ENCODE peak calls at places on chromosomes 12 and 14, in five cellular contexts. D is AG10803, C is PC-3, L is GM06990, Z is SK-N-SH. S is an unnamed sample.

GRCh38 chr12:74431821-74432220 is 105.8 kb upstream of the ATXN7L3B start:
- DNase-seq in D (no peak), C (no peak), L (no peak), Z (no peak), S (no peak)

GRCh38 chr12:29566441-29566840 is 69.0 kb upstream of the OVCH1 start:
- DNase-seq in L (no peak), Z (no peak), C (peak), D (no peak), S (no peak)

GRCh38 chr12:80946591-80946990 is 8.9 kb upstream of the LIN7A start:
- DNase-seq in L (no peak), Z (no peak), C (peak), D (peak), S (no peak)

GRCh38 chr12:57744194-57744776 is 554 bp upstream of the TSPAN31 start:
- DNase-seq in Z (peak), D (peak), L (no peak), C (no peak), S (peak)

GRCh38 chr12:4159851-4160250 is 113.7 kb upstream of the CCND2 start:
- DNase-seq in D (no peak), Z (no peak), L (no peak), C (no peak), S (no peak)

GRCh38 chr14:90248594-90248993 is 7.8 kb upstream of the PSMC1 start:
- DNase-seq in C (no peak), Z (no peak), D (no peak), L (no peak), S (no peak)

GRCh38 chr12:5438671-5439200 is 6.8 kb downstream of the NTF3 start:
- DNase-seq in L (no peak), D (peak), Z (no peak), C (no peak), S (no peak)

GRCh38 chr12:12133259-12133658 is 62.5 kb downstream of the BCL2L14 start:
- DNase-seq in L (no peak), D (no peak), Z (no peak), C (no peak), S (no peak)

GRCh38 chr12:109358154-109358869 is 10.6 kb downstream of the MYO1H start:
- DNase-seq in D (no peak), Z (peak), C (no peak), L (peak), S (no peak)

GRCh38 chr12:122886851-122887816 is 8.8 kb downstream of the VPS37B start:
- DNase-seq in Z (no peak), C (peak), L (peak), D (no peak), S (no peak)

GRCh38 chr12:27338473-27338872 is 5.8 kb downstream of the BMAL2 start:
- DNase-seq in L (no peak), C (no peak), D (no peak), Z (no peak), S (no peak)

GRCh38 chr14:68947802-68948201 is 31.3 kb downstream of the ACTN1 start:
- DNase-seq in L (no peak), Z (no peak), C (no peak), D (peak), S (no peak)

GRCh38 chr14:61074852-61075251 is 93.8 kb downstream of the SLC38A6 start:
- DNase-seq in C (no peak), D (no peak), Z (no peak), L (no peak), S (no peak)

GRCh38 chr12:88298761-88299242 is 156.7 kb downstream of the TMTC3 start:
- DNase-seq in C (peak), L (peak), D (peak), Z (no peak), S (no peak)

GRCh38 chr12:28558232-28558631 is 368.0 kb downstream of the CCDC91 start:
- DNase-seq in D (no peak), Z (no peak), C (no peak), L (no peak), S (no peak)

GRCh38 chr12:96177013-96177412 is 17.2 kb upstream of the ELK3 start:
- DNase-seq in D (peak), C (peak), Z (no peak), L (peak), S (no peak)

GRCh38 chr14:33938131-33938949 is 12.5 kb downstream of the EGLN3 start:
- DNase-seq in Z (peak), D (peak), C (peak), L (no peak), S (no peak)

GRCh38 chr12:109927622-109928021 is 27.5 kb downstream of the TCHP start:
- DNase-seq in D (peak), L (no peak), Z (peak), C (peak), S (no peak)

GRCh38 chr12:37546206-37546605 is 770.4 kb upstream of the ALG10B start:
- DNase-seq in D (no peak), C (no peak), Z (no peak), L (no peak), S (no peak)

GRCh38 chr14:70822706-70823185 is 13.4 kb upstream of the MAP3K9 start:
- DNase-seq in L (no peak), D (peak), Z (peak), C (no peak), S (no peak)

GRCh38 chr14:77707355-77707723 is 484 bp downstream of the ALKBH1 start:
- DNase-seq in D (peak), L (no peak), Z (peak), C (peak), S (no peak)

GRCh38 chr12:54039417-54040147 is 6.7 kb downstream of the HOXC5 start:
- DNase-seq in L (no peak), D (no peak), Z (no peak), C (no peak), S (no peak)

GRCh38 chr12:86376052-86376451 is 119.9 kb upstream of the MGAT4C start:
- DNase-seq in D (no peak), C (no peak), L (no peak), Z (peak), S (no peak)

GRCh38 chr12:84986586-84986985 is 49.5 kb downstream of the TSPAN19 start:
- DNase-seq in Z (no peak), C (no peak), L (no peak), D (peak), S (no peak)

GRCh38 chr12:119308743-119309456 is 25.6 kb upstream of the CCDC60 start:
- DNase-seq in D (no peak), Z (no peak), L (no peak), C (no peak), S (no peak)

GRCh38 chr14:40618225-40618898 is 988.3 kb upstream of the LRFN5 start:
- DNase-seq in Z (no peak), C (no peak), L (no peak), D (no peak), S (no peak)

GRCh38 chr14:72751276-72752033 is 142.4 kb downstream of the DPF3 start:
- DNase-seq in Z (no peak), L (no peak), C (no peak), D (peak), S (no peak)

GRCh38 chr12:107374136-107374535 is 280.8 kb upstream of the CRY1 start:
- DNase-seq in Z (no peak), C (no peak), L (no peak), D (no peak), S (no peak)

GRCh38 chr12:57119294-57119693 is 8.1 kb upstream of the STAT6 start:
- DNase-seq in L (no peak), Z (no peak), D (no peak), C (no peak), S (no peak)

GRCh38 chr12:105275997-105276760 is 40.2 kb upstream of the APPL2 start:
- DNase-seq in Z (no peak), C (peak), D (no peak), L (no peak), S (no peak)

GRCh38 chr12:105279460-105280056 is 43.6 kb upstream of the APPL2 start:
- DNase-seq in D (no peak), C (no peak), Z (peak), L (peak), S (no peak)

GRCh38 chr12:105281694-105282049 is 45.7 kb upstream of the APPL2 start:
- DNase-seq in Z (no peak), L (no peak), D (no peak), C (peak), S (no peak)

GRCh38 chr12:105280966-105281693 is 45.2 kb upstream of the APPL2 start:
- DNase-seq in C (peak), D (no peak), Z (no peak), L (no peak), S (no peak)

DNA sequence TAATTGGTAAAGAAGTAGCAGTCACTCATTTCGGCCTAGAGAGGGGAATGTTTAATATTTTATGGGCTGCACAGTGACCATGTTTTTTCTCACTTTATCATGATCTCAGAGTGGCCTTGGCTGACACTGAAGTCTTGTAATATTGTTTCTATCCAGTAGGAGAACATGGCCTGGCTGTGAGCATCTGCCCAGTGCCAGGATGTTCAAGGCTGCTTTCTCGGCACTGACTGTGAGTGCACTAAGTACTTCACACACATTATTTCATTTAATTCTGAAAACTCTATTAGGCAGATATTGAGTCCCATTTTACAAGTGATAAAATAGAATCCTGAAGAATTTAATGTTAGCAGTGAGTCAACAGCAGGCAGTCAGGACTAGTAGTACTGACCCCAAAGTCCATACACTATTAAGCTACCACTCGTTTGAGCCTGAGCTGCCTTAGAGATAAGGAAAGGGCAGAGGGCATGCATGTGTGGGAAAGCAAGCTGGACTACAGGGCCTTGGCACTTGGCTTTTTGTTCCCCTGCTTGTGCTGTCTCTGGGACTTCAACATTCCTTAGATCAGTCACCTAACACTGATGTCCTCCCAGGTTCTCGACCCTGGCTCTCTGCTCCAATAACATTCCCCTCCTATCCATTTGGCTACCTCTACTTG is 42.2 kb upstream of the APPL2 start:
- DNase-seq in C (peak), D (peak), L (no peak), Z (peak), S (no peak)
- TF ChIP-seq CTCF in C (peak), D (peak), L (no peak), Z (peak), S (no peak)

DNA sequence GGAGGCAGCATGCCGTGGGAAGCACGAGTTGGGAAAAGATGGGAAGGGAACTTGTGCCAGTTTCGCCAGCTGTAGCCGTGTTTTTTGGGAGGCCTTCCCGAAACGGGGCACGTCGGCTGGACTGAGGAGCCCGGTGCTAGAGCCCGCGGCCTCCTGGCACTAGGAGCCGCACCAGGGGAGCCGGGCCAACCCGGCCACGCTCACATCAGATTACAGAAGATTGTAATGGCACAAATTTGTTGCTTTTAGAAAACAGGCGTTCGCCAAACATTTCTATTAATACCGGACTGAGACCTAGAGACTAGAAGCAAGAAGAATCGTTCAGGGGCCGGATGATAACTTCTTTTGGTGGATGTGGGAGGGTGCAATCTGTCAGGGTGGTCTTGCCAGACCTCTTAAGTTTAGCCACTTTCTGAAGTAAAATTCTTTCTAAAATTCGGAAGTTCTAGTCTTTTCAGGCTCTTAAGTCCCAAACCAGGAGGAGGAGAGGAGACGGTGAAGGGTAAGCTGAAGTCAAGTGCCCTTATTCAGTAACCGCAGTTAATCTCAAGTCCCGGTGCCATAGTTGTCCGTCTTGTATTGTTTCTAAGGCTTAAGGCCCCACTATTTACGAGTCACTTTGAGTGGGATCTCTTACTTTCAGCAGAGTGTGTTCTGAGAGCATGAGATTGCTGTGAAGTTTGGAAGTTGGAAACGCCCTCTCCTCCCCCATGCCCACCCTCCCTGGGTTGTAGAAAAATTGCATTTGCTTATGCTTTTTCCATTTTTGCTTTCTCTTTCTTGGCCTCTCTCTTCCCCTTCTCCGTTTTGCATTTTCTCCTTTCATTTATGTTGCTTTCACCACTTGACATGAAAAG is 1.4 kb downstream of the RASSF3 start:
- DNase-seq in D (peak), L (no peak), Z (peak), C (peak), S (peak)
- TF ChIP-seq CTCF in D (no peak), L (no peak), Z (no peak), C (no peak), S (no peak)

GRCh38 chr12:120437735-120438494 is at the start of gene COX6A1:
- DNase-seq in Z (peak), C (peak), L (peak), D (peak), S (peak)
- TF ChIP-seq CTCF in Z (no peak), C (no peak), L (peak), D (no peak), S (no peak)

GRCh38 chr14:78790262-78790661 is 620.1 kb downstream of the NRXN3 start:
- DNase-seq in C (no peak), L (no peak), D (no peak), Z (no peak), S (no peak)
- TF ChIP-seq CTCF in C (peak), L (no peak), D (no peak), Z (peak), S (no peak)

GRCh38 chr12:59595557-59596231 is at the start of gene SLC16A7:
- DNase-seq in D (peak), C (peak), L (peak), Z (peak), S (peak)
- TF ChIP-seq CTCF in D (no peak), C (no peak), L (no peak), Z (no peak), S (no peak)

DNA sequence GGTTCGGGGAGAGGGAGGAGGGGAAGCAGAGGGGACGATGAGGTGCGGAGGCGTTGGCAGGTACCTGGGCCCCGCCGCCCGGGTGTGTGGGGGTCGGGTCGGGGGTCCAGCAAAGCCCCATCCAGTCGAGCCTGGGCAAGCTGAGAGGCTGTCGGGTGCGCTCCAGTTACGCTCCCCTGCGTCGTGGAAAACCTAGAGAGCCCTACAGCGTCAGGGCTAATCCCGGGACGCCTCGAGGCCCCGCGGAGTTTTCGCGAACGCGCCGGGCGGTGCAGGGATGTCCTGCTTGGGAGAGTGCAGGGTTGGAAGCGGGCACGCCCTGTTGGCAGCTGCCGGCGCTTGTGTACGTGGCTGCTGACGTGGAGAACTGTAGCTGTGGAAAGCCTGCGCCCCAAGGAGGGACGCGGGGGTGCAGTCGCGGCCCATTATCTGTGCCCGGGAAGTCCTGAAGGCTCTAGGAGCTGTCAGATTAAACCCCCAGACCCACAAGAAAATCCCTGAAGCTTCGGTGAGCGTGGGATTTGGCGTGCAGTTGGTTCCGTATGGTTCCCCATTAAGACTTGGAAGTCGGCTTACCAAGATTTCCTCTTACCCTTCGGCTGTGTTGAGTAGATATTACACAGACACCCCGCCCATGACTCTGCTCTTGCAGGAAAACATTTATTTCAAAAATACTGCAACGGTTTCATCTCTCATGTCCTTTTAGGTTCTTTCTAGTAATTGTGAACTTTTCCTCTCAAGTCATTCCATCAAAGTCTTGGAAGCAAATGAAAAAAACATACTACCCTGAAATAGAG is 11.3 kb upstream of the SLC38A2 start:
- DNase-seq in Z (no peak), C (peak), L (peak), D (peak), S (no peak)
- TF ChIP-seq CTCF in Z (no peak), C (no peak), L (no peak), D (peak), S (no peak)

DNA sequence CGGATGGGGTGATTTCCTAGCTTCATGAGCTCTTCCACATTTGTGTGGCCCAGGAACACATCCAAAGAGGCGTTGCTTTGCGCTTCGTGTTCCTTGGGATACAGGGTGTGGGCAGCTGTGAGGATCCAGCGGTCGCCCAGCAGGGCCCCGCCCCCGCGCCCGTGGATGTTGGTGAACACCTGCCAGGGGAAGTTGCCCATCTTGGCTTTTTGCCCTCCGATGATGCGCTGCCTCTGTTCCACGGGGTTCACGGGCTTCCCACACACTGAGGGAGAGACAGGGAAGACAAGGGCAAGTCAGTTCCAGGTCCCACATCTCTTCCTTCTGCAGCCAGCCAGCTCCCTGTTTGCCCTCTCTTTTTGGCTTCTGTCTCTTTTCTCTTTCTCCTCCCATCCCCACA is 11.2 kb downstream of the C1R start:
- DNase-seq in L (no peak), Z (no peak), D (no peak), C (no peak), S (no peak)
- TF ChIP-seq CTCF in L (no peak), Z (no peak), D (no peak), C (no peak), S (no peak)

GRCh38 chr12:41103614-41104013 is 84.5 kb upstream of the PDZRN4 start:
- DNase-seq in C (no peak), D (peak), Z (no peak), L (no peak), S (no peak)

GRCh38 chr12:41106315-41106714 is 81.8 kb upstream of the PDZRN4 start:
- DNase-seq in C (no peak), D (no peak), Z (no peak), L (no peak), S (no peak)

GRCh38 chr12:41112903-41113302 is 75.2 kb upstream of the PDZRN4 start:
- DNase-seq in Z (no peak), C (no peak), D (no peak), L (no peak), S (no peak)

GRCh38 chr12:41108032-41108431 is 80.1 kb upstream of the PDZRN4 start:
- DNase-seq in Z (no peak), C (no peak), D (peak), L (no peak), S (no peak)
- TF ChIP-seq CTCF in Z (no peak), C (no peak), D (no peak), L (no peak), S (no peak)

S was measured in activated B cell treated with CpG ODN at 0.5 μM for 24 hours.